ENCODE peak calls at places on chromosomes 3 and 15, in ten cellular contexts. Z is DMS53; W is activated CD4-positive, CD25-positive, alpha-beta regulatory T cell treated with anti-CD3 and anti-CD28 coated beads, Interleukin-2, amount 50 U/mL, for 72 hours; O is hepatic stellate cell; E is effector memory CD8-positive, alpha-beta T cell; U is upper lobe of right lung; C is amniotic stem cell; J is GM23248; N is T-helper 9 cell; X is CD8-positive, alpha-beta T cell. A is an unnamed sample.

GRCh38 chr3:58471025-58471887 is 20.6 kb upstream of the KCTD6 start:
- DNase-seq in W (no peak), O (peak; percentile 42), Z (peak; percentile 87), N (no peak), E (peak; percentile 41), U (no peak), C (peak; percentile 35), J (peak; percentile 89), X (peak; percentile 31), A (peak; percentile 31)

GRCh38 chr3:189267981-189268613 is 96.3 kb downstream of the TPRG1 start:
- DNase-seq in E (no peak), O (no peak), C (no peak), Z (peak; percentile 29), X (no peak), W (no peak), N (no peak), J (peak; percentile 57), U (no peak), A (no peak)

GRCh38 chr15:77584691-77585090 is 48.0 kb downstream of the LINGO1 start:
- DNase-seq in N (no peak), U (no peak), C (no peak), X (no peak), O (no peak), Z (no peak), W (no peak), E (no peak), J (no peak), A (no peak)

GRCh38 chr15:100346866-100347512 is 5.2 kb upstream of the ADAMTS17 start:
- DNase-seq in O (no peak), Z (peak; percentile 5), E (no peak), W (no peak), X (no peak), U (no peak), N (no peak), C (no peak), J (no peak), A (no peak)

GRCh38 chr3:124607163-124607562 is 123.1 kb upstream of the UMPS start:
- DNase-seq in W (no peak), U (no peak), N (no peak), C (peak; percentile 36), Z (no peak), J (peak; percentile 79), O (no peak), E (no peak), X (no peak), A (no peak)

GRCh38 chr3:50132421-50133282 is 22.5 kb upstream of the SEMA3F start:
- DNase-seq in W (no peak), Z (peak; percentile 43), J (peak; percentile 22), U (no peak), C (no peak), X (no peak), N (no peak), O (no peak), E (no peak), A (no peak)

GRCh38 chr3:16329792-16330061 is 64.7 kb downstream of the OXNAD1 start:
- DNase-seq in J (no peak), C (no peak), X (no peak), N (no peak), O (no peak), Z (no peak), U (no peak), E (no peak), W (no peak), A (no peak)

GRCh38 chr15:96264801-96265515 is 65.5 kb upstream of the NR2F2 start:
- DNase-seq in W (no peak), N (no peak), J (peak; percentile 53), E (no peak), O (peak; percentile 46), U (no peak), X (no peak), Z (no peak), C (peak; percentile 3), A (no peak)

GRCh38 chr3:9214599-9214998 is 34.8 kb downstream of the SRGAP3 start:
- DNase-seq in U (no peak), N (no peak), E (no peak), Z (no peak), O (no peak), J (peak; percentile 77), C (no peak), X (no peak), W (no peak), A (no peak)

GRCh38 chr15:39213385-39213840 is 367.5 kb upstream of the THBS1 start:
- DNase-seq in J (peak; percentile 69), N (no peak), U (peak; percentile 71), X (no peak), O (peak; percentile 56), C (peak; percentile 76), Z (peak; percentile 55), W (no peak), E (no peak), A (no peak)

GRCh38 chr3:126152458-126152857 is 27.9 kb downstream of the ALDH1L1 start:
- DNase-seq in J (no peak), X (no peak), Z (no peak), E (no peak), C (no peak), W (no peak), N (no peak), O (no peak), U (no peak), A (no peak)

GRCh38 chr15:65323071-65323511 is 18.6 kb downstream of the RNU5B-1 start:
- DNase-seq in U (no peak), J (no peak), O (peak; percentile 57), Z (no peak), N (no peak), W (no peak), X (no peak), E (no peak), C (no peak), A (no peak)

A was measured in T-cell.